ENCODE peak calls at places on chromosomes 2 and 18, in seven cellular contexts. H, V, W, U, Q, N and M are unnamed samples.

GRCh38 chr18:3075491-3075890 is 62.5 kb upstream of the LPIN2 start:
- DNase-seq in H (no peak), V (no peak), W (no peak), U (no peak), Q (no peak), N (no peak), M (no peak)

GRCh38 chr2:83196225-83196624 is 1262.9 kb downstream of the SUCLG1 start:
- DNase-seq in H (no peak), V (no peak), W (no peak), U (peak), Q (no peak), N (no peak), M (no peak)

GRCh38 chr2:16126141-16126968 is 186.0 kb downstream of the MYCN start:
- DNase-seq in H (no peak), V (no peak), W (no peak), U (no peak), Q (no peak), N (no peak), M (no peak)

GRCh38 chr2:207993141-207993763 is 32.1 kb downstream of the PLEKHM3 start:
- DNase-seq in H (no peak), V (no peak), W (no peak), U (no peak), Q (no peak), N (no peak), M (no peak)

GRCh38 chr2:31430439-31431165 is 16.1 kb upstream of the XDH start:
- DNase-seq in H (no peak), V (no peak), W (no peak), U (no peak), Q (no peak), N (no peak), M (no peak)

GRCh38 chr2:77566582-77566981 is 44.4 kb upstream of the LRRTM4 start:
- DNase-seq in H (no peak), V (no peak), W (no peak), U (no peak), Q (no peak), N (no peak), M (no peak)

GRCh38 chr2:109337221-109337620 is 208.2 kb downstream of the SH3RF3 start:
- DNase-seq in H (no peak), V (no peak), W (no peak), U (no peak), Q (no peak), N (no peak), M (no peak)

GRCh38 chr2:234421-234820 is 29.4 kb downstream of the SH3YL1 start:
- DNase-seq in H (no peak), V (no peak), W (no peak), U (no peak), Q (no peak), N (no peak), M (no peak)

GRCh38 chr18:23824235-23824634 is 135.0 kb downstream of the LAMA3 start:
- DNase-seq in H (no peak), V (no peak), W (no peak), U (no peak), Q (no peak), N (no peak), M (no peak)

GRCh38 chr18:5238371-5238758 is 41.3 kb upstream of the AKAIN1 start:
- DNase-seq in H (peak), V (peak), W (peak), U (no peak), Q (peak), N (no peak), M (no peak)

GRCh38 chr2:29262681-29263260 is 147.6 kb downstream of the CLIP4 start:
- DNase-seq in H (no peak), V (no peak), W (no peak), U (no peak), Q (no peak), N (no peak), M (no peak)

GRCh38 chr2:158990397-158991209 is 22.2 kb downstream of the TANC1 start:
- DNase-seq in H (no peak), V (no peak), W (no peak), U (no peak), Q (no peak), N (no peak), M (no peak)

GRCh38 chr2:64615206-64615763 is 38.4 kb downstream of the SERTAD2 start:
- DNase-seq in H (no peak), V (no peak), W (no peak), U (no peak), Q (no peak), N (no peak), M (no peak)

GRCh38 chr2:64405476-64406406 is 48.2 kb upstream of the LGALSL start:
- DNase-seq in H (peak), V (peak), W (no peak), U (no peak), Q (no peak), N (peak), M (no peak)

GRCh38 chr2:98188351-98189046 is 101.5 kb downstream of the VWA3B start:
- DNase-seq in H (no peak), V (no peak), W (peak), U (peak), Q (no peak), N (no peak), M (no peak)

GRCh38 chr18:57088883-57089282 is 58.0 kb upstream of the BOD1L2 start:
- DNase-seq in H (no peak), V (no peak), W (no peak), U (no peak), Q (no peak), N (no peak), M (no peak)

GRCh38 chr18:73787316-73787715 is 360.3 kb downstream of the FBXO15 start:
- DNase-seq in H (no peak), V (no peak), W (no peak), U (no peak), Q (no peak), N (no peak), M (no peak)

GRCh38 chr2:197328461-197328860 is 17.9 kb upstream of the ANKRD44 start:
- DNase-seq in H (no peak), V (no peak), W (no peak), U (no peak), Q (no peak), N (no peak), M (no peak)

DNA sequence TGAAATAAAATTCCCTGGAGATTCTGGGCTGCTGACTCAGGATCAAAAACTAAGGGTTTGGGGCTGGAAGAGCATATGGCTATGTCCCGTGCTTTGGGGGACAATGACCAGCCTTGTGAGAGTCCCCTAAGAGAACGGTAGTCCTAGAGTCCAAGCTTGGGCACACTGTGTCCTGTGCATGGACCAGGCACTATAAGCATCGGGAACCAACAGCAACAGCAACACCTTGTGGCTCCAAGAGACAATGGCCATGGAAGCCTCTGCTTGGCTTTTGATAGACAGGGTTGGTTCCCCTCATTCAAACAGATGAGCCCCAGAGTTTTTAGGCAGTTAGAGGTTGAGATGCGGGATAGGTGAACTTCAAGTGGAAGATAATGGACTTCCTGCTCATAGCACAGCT is 294.4 kb upstream of the CHAC2 start:
- DNase-seq in H (no peak), V (no peak), W (no peak), U (no peak), Q (no peak), N (no peak), M (no peak)
- TF ChIP-seq CTCF in H (no peak), V (peak), W (no peak), U (peak), Q (peak), N (no peak), M (no peak)

GRCh38 chr2:35454966-35455638 is 900.5 kb upstream of the CRIM1 start:
- DNase-seq in H (no peak), V (no peak), W (no peak), U (peak), Q (no peak), N (no peak), M (no peak)
- TF ChIP-seq CTCF in H (no peak), V (no peak), W (no peak), U (no peak), Q (no peak), N (peak), M (no peak)

GRCh38 chr2:201118121-201118956 is 2.4 kb downstream of the CFLAR start:
- DNase-seq in H (peak), V (peak), W (peak), U (peak), Q (peak), N (peak), M (peak)
- TF ChIP-seq CTCF in H (peak), V (peak), W (peak), U (peak), Q (peak), N (peak), M (peak)

GRCh38 chr2:70305531-70305930 is 3.7 kb upstream of the FAM136A start:
- DNase-seq in H (no peak), V (no peak), W (no peak), U (no peak), Q (no peak), N (peak), M (no peak)

GRCh38 chr2:70304501-70304900 is 2.6 kb upstream of the FAM136A start:
- DNase-seq in H (no peak), V (no peak), W (no peak), U (no peak), Q (no peak), N (peak), M (no peak)

GRCh38 chr2:70301344-70302194 is at the start of gene FAM136A:
- DNase-seq in H (peak), V (peak), W (peak), U (peak), Q (peak), N (peak), M (peak)

GRCh38 chr2:70303186-70303585 is 1.3 kb upstream of the FAM136A start:
- DNase-seq in H (no peak), V (no peak), W (no peak), U (no peak), Q (no peak), N (no peak), M (no peak)

GRCh38 chr2:70300771-70301343 is 1.0 kb downstream of the FAM136A start:
- DNase-seq in H (no peak), V (no peak), W (no peak), U (no peak), Q (no peak), N (no peak), M (no peak)
- TF ChIP-seq CTCF in H (no peak), V (peak), W (no peak), U (no peak), Q (no peak), N (no peak), M (no peak)

GRCh38 chr2:43132523-43133301 is 93.7 kb downstream of the ZFP36L2 start:
- DNase-seq in H (peak), V (no peak), W (peak), U (no peak), Q (no peak), N (no peak), M (no peak)

GRCh38 chr2:43130548-43130875 is 95.9 kb downstream of the ZFP36L2 start:
- DNase-seq in H (peak), V (no peak), W (no peak), U (no peak), Q (no peak), N (no peak), M (no peak)

GRCh38 chr2:43131890-43132522 is 94.4 kb downstream of the ZFP36L2 start:
- DNase-seq in H (peak), V (no peak), W (no peak), U (no peak), Q (no peak), N (no peak), M (no peak)

GRCh38 chr2:43129676-43130547 is 96.5 kb downstream of the ZFP36L2 start:
- DNase-seq in H (peak), V (peak), W (peak), U (no peak), Q (no peak), N (no peak), M (no peak)

GRCh38 chr2:43131051-43131889 is 95.1 kb downstream of the ZFP36L2 start:
- DNase-seq in H (peak), V (peak), W (peak), U (peak), Q (peak), N (no peak), M (peak)
- TF ChIP-seq CTCF in H (no peak), V (peak), W (peak), U (no peak), Q (peak), N (peak), M (peak)

GRCh38 chr2:1974391-1974790 is 230.1 kb upstream of the PXDN start:
- DNase-seq in H (no peak), V (no peak), W (no peak), U (no peak), Q (no peak), N (peak), M (no peak)
- TF ChIP-seq CTCF in H (no peak), V (no peak), W (no peak), U (no peak), Q (no peak), N (no peak), M (no peak)

GRCh38 chr2:176104338-176105077 is 2.6 kb upstream of the HOXD11 start:
- DNase-seq in H (no peak), V (no peak), W (no peak), U (no peak), Q (no peak), N (no peak), M (peak)
- TF ChIP-seq CTCF in H (no peak), V (no peak), W (no peak), U (no peak), Q (no peak), N (no peak), M (no peak)